ENCODE peak calls at places on chromosome 19, in ten cellular contexts. A, I, G, Z, J, D, Y, P, Q and B are unnamed samples.
A peak's percentile ranks its signal among the peaks of the same experiment; 100 is the strongest.

GRCh38 chr19:5078666-5079409 is 109.9 kb downstream of the KDM4B start:
- DNase-seq in I (no peak), J (no peak), A (no peak), Y (no peak), D (no peak), G (no peak), P (no peak), Z (no peak), Q (no peak), B (no peak)

GRCh38 chr19:633068-633785 is at the start of gene POLRMT:
- DNase-seq in I (peak; percentile 94), Y (peak; percentile 94), J (peak; percentile 94), D (peak; percentile 97), Z (peak; percentile 97), G (peak; percentile 96), P (peak; percentile 100), Q (peak; percentile 97), A (peak; percentile 98), B (peak; percentile 100)

GRCh38 chr19:29539668-29540067 is 13.9 kb downstream of the VSTM2B start:
- DNase-seq in G (no peak), P (no peak), J (no peak), D (no peak), Q (no peak), Y (no peak), Z (no peak), I (no peak), A (no peak), B (no peak)

GRCh38 chr19:23075031-23075733 is 41.6 kb upstream of the ZNF730 start:
- DNase-seq in Q (peak; percentile 21), G (no peak), P (peak; percentile 54), Y (no peak), D (peak; percentile 60), Z (peak; percentile 60), J (no peak), I (peak; percentile 76), A (no peak), B (peak; percentile 81)

GRCh38 chr19:13633109-13633508 is 126.8 kb upstream of the CACNA1A start:
- DNase-seq in Q (no peak), P (no peak), Z (no peak), I (no peak), J (no peak), G (no peak), D (peak; percentile 3), A (peak; percentile 17), Y (no peak), B (no peak)

GRCh38 chr19:10748924-10749434 is 31.1 kb downstream of the DNM2 start:
- DNase-seq in Y (no peak), G (no peak), P (no peak), I (no peak), D (peak; percentile 38), Q (no peak), J (no peak), Z (peak; percentile 83), A (no peak), B (no peak)

GRCh38 chr19:54173951-54174817 is 1.2 kb upstream of the TMC4 start:
- DNase-seq in J (no peak), Z (no peak), G (no peak), Y (no peak), D (no peak), P (no peak), Q (no peak), A (no peak), I (no peak), B (no peak)

GRCh38 chr19:49425178-49425577 is at the start of gene GFY:
- DNase-seq in I (no peak), D (no peak), Q (no peak), J (no peak), Z (no peak), A (no peak), P (no peak), Y (no peak), G (no peak), B (no peak)

GRCh38 chr19:14577885-14578427 is 4.9 kb upstream of the CLEC17A start:
- DNase-seq in Y (no peak), G (peak; percentile 29), Q (peak; percentile 31), J (no peak), I (no peak), A (no peak), D (no peak), Z (no peak), P (no peak), B (no peak)

GRCh38 chr19:1112254-1113208 is 8.7 kb downstream of the GPX4 start:
- DNase-seq in D (no peak), Y (no peak), P (peak; percentile 78), J (no peak), Q (no peak), Z (no peak), I (peak; percentile 45), A (no peak), G (peak; percentile 31), B (no peak)

GRCh38 chr19:11034449-11035213 is 54.6 kb upstream of the LDLR start:
- DNase-seq in G (no peak), Q (no peak), D (no peak), P (no peak), A (no peak), Y (no peak), J (no peak), Z (no peak), I (no peak), B (no peak)

GRCh38 chr19:34793562-34793961 is 20.5 kb upstream of the ZNF599 start:
- DNase-seq in D (no peak), G (no peak), J (no peak), Q (no peak), I (no peak), Z (peak; percentile 8), P (no peak), A (no peak), Y (no peak), B (no peak)

GRCh38 chr19:49835562-49835961 is 15.4 kb upstream of the PTOV1 start:
- DNase-seq in G (no peak), Q (no peak), Z (no peak), J (no peak), I (no peak), A (no peak), D (no peak), P (no peak), Y (no peak), B (no peak)

GRCh38 chr19:41930926-41931592 is 2.8 kb upstream of the ERFL start:
- DNase-seq in A (no peak), Q (no peak), Y (no peak), D (no peak), P (no peak), I (no peak), G (no peak), Z (no peak), J (no peak), B (no peak)

GRCh38 chr19:1041835-1042685 is 2.2 kb downstream of the ABCA7 start:
- DNase-seq in I (no peak), G (no peak), A (no peak), Y (no peak), P (no peak), Z (peak; percentile 44), D (no peak), J (no peak), Q (no peak), B (no peak)

GRCh38 chr19:661427-662196 is 1.4 kb downstream of the RNF126 start:
- DNase-seq in Y (peak; percentile 52), A (no peak), I (no peak), J (peak; percentile 56), G (peak; percentile 74), P (peak; percentile 44), Q (peak; percentile 78), Z (peak; percentile 41), D (no peak), B (peak; percentile 91)

GRCh38 chr19:15297416-15298224 is 34.7 kb downstream of the BRD4 start:
- DNase-seq in A (peak; percentile 74), G (no peak), P (no peak), Q (no peak), D (peak; percentile 36), I (no peak), Z (no peak), J (no peak), Y (no peak), B (no peak)